ENCODE peak calls at places on chromosomes 2 and 18, in five cellular contexts. T, R, J, G and A are unnamed samples.

GRCh38 chr2:94994914-94995236 is 30.6 kb upstream of the MAL start:
- DNase-seq in J (no peak), R (no peak), T (no peak), G (no peak), A (no peak)

GRCh38 chr2:159712929-159713575 is 746 bp downstream of the MARCHF7 start:
- DNase-seq in J (no peak), T (no peak), G (no peak), R (no peak), A (no peak)

GRCh38 chr2:83602753-83603152 is 856.3 kb downstream of the SUCLG1 start:
- DNase-seq in R (no peak), J (no peak), T (no peak), G (no peak), A (no peak)

GRCh38 chr2:229980440-229981184 is 58.3 kb downstream of the FBXO36 start:
- DNase-seq in G (peak), R (peak), T (peak), J (peak), A (no peak)

GRCh38 chr2:45191096-45191863 is 182.0 kb upstream of the SIX2 start:
- DNase-seq in T (no peak), R (no peak), J (no peak), G (no peak), A (no peak)

GRCh38 chr2:173652731-173653426 is 298.2 kb downstream of the CDCA7 start:
- DNase-seq in T (no peak), J (no peak), R (no peak), G (no peak), A (peak)

GRCh38 chr2:69957970-69958369 is 3.5 kb downstream of the ASPRV1 start:
- DNase-seq in R (no peak), T (no peak), G (no peak), J (no peak), A (no peak)

GRCh38 chr2:61816480-61817355 is 37.1 kb downstream of the FAM161A start:
- DNase-seq in T (no peak), J (no peak), R (no peak), G (no peak), A (no peak)

GRCh38 chr2:191322838-191323506 is 77.8 kb downstream of the MYO1B start:
- DNase-seq in G (no peak), J (no peak), T (no peak), R (no peak), A (no peak)

GRCh38 chr2:175158894-175159293 is 9.1 kb downstream of the ATF2 start:
- DNase-seq in J (no peak), G (no peak), T (no peak), R (no peak), A (no peak)

GRCh38 chr18:13136689-13137040 is 81.9 kb upstream of the LDLRAD4 start:
- DNase-seq in G (no peak), R (peak), J (peak), T (no peak), A (no peak)

GRCh38 chr2:240840435-240841060 is 20.5 kb upstream of the KIF1A start:
- DNase-seq in T (peak), R (peak), J (peak), G (no peak), A (peak)

GRCh38 chr18:73315381-73315780 is 447.6 kb upstream of the NETO1 start:
- DNase-seq in J (no peak), T (no peak), G (no peak), R (no peak), A (no peak)

GRCh38 chr2:207632575-207633492 is 7.6 kb upstream of the METTL21A start:
- DNase-seq in J (no peak), T (no peak), R (no peak), G (no peak), A (no peak)

GRCh38 chr18:40810371-40810770 is 1144.7 kb upstream of the PIK3C3 start:
- DNase-seq in J (no peak), G (no peak), R (no peak), T (no peak), A (no peak)

GRCh38 chr2:217413193-217413592 is 553.3 kb upstream of the TNP1 start:
- DNase-seq in R (no peak), J (no peak), T (no peak), G (peak), A (peak)

GRCh38 chr18:61397222-61397621 is 64.0 kb downstream of the CDH20 start:
- DNase-seq in T (no peak), J (no peak), R (no peak), G (no peak), A (no peak)

GRCh38 chr2:241561811-241562210 is 3.3 kb downstream of the BOK start:
- DNase-seq in J (peak), T (peak), R (peak), G (no peak), A (peak)

GRCh38 chr2:113089907-113090306 is 22.1 kb downstream of the IL1F10 start:
- DNase-seq in T (no peak), R (no peak), G (no peak), J (no peak), A (no peak)

GRCh38 chr2:104368089-104368488 is 485.8 kb upstream of the POU3F3 start:
- DNase-seq in T (no peak), G (no peak), R (no peak), J (no peak), A (no peak)

GRCh38 chr2:41119489-41119888 is 667.6 kb upstream of the SLC8A1 start:
- DNase-seq in G (no peak), T (no peak), J (no peak), R (no peak), A (no peak)

GRCh38 chr2:5507374-5507773 is 184.8 kb upstream of the SOX11 start:
- DNase-seq in R (no peak), G (no peak), J (no peak), T (no peak), A (no peak)

GRCh38 chr2:5515693-5516092 is 176.5 kb upstream of the SOX11 start:
- DNase-seq in T (no peak), R (no peak), G (no peak), J (no peak), A (no peak)

GRCh38 chr2:5509362-5509761 is 182.8 kb upstream of the SOX11 start:
- DNase-seq in T (no peak), G (no peak), R (no peak), J (no peak), A (no peak)

DNA sequence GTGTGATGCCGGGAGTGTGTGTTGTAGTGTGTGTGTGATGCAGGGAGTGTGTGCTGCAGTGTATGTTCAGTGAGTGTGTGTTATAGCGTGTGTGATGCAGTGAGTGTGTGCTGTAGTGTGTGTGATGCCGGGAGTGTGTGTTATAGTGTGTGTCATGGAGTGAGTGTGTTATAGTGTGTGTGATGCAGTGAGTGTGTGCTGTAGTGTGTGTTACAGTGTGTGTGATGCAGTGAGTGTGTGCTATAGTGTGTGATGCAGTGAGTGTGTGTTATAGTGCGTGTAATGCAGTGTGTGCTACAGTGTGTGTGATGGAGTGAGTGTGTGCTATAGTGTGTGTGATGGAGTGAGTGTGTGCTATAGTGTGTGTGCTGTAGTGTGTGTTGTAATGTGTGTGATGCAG is 182.1 kb upstream of the SOX11 start:
- DNase-seq in R (no peak), T (no peak), G (no peak), J (no peak), A (no peak)
- H3K4me3 ChIP-seq in R (no peak), T (no peak), G (no peak), J (no peak), A (no peak)

DNA sequence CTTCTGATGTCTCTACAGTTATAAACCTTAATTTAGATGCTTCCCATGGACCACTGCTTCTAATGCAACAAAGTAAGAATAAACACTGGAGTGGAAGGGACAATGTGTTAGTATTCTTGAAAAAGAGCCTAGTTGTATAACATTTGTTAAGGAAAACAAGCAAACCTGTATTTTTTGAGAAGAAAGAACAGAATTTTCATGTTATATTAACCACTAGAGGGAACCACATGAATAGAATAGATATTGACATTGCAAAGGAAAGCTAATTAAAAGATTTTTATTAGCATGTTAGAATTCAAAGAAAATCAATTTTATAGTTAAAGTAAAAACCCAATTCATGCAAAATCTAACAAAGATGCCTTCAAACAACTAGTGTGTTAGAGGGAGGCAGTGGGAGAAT is 151.2 kb upstream of the BARD1 start:
- DNase-seq in T (no peak), J (no peak), R (no peak), G (no peak), A (no peak)
- TF ChIP-seq CTCF in T (no peak), J (no peak), R (no peak), G (no peak), A (no peak)

DNA sequence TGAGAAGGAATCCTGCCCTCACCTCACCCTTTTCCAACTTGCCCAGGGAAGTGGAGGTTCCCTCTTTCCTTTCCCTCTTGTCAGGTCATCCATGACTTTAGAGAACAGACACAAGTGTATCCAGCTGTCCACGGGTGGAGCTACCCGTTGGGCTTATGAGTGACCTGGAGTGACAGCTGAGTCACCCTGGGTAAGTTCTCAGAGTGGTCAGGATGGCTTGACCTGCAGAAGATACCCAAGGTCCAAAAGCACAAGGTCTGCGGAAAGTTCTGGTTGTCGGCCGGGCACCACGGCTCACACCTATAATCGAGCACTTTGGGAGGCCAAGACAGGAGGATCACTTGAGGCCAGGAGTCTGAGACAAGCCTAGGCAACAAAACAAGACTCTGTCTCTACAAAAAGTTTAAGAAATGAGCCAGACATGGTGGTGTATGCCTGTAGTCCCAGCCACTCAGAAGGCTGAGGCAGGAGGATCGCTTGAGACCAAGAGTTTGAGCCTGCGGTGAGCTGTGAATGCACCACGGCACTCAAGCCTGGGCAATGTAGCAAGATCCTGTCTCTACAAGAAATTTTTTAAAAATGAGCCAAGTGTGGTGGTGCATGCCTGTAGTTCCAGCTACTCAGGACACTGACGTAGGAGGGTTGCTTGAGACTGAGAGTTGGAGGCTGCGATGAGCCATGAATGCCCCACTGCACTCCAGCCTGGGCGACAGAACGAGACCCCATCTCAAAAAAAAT is 14.0 kb upstream of the CNDP1 start:
- DNase-seq in J (no peak), G (no peak), T (no peak), R (no peak), A (no peak)
- TF ChIP-seq POLR2A in J (no peak), G (no peak), T (no peak), R (no peak), A (no peak)

GRCh38 chr2:1723397-1724042 is 20.8 kb downstream of the PXDN start:
- DNase-seq in J (no peak), T (no peak), G (no peak), R (no peak), A (no peak)
- H3K4me3 ChIP-seq in J (no peak), T (no peak), G (no peak), R (no peak), A (no peak)

DNA sequence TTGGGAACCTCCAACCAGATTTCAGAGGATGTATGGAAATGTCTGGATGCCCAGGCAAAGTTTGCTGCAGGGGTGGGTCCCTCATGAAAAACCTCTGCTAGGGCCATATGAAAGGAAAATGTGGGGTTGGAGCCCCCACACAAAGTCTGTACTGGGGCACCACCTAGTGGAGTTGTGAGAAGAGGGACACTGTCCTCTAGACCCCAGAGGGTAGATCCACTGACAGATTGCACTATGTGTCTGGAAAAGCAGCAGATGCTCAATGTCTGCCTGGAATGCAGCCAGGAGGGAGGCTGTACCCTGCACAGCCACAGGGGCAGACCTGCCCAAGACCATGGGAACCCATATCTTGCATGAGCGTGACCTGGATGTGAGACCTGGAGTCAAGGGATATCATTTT is 573.7 kb upstream of the NXPH2 start:
- DNase-seq in T (no peak), G (no peak), R (no peak), J (no peak), A (no peak)
- TF ChIP-seq CTCF in T (no peak), G (no peak), R (no peak), J (no peak), A (no peak)

DNA sequence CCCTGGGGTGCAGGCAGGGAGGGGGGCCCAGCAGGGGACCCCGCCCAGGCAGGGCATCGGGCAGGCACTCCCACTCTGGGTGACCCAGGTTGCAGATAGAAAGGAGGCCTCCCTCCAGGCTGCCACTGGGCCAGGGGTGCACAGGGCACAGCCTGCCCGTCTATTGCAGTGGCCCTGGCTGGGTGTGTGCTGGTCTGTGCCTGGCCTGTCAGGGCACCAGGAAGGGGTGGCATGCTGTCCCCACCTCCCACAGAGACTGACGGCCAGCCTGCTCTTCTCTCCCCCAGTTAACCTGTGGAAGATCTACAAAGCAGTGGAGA is 12.9 kb downstream of the ARID5A start:
- DNase-seq in T (peak), R (no peak), J (no peak), G (no peak), A (no peak)
- TF ChIP-seq POLR2A in T (no peak), R (no peak), J (no peak), G (no peak), A (no peak)

DNA sequence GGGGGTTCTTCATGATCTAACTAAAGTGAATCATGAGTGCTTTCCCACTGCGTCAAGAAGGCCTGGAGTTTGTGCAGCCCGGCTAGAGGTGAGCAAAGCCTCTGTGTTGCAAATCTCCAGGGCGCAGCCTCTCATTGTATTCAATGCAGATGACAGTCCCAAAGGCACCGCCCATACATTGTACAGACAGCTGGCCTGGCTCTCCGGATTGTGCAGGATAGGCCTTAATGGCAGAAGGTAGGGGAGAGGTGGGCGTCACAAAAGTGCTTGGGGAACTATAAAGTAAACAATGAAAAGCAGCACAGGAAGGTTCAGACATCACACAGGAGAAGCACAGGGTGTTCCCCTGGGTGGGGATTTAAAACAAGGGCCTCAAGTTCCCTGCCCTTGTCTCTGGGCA is 892 bp upstream of the GYPC start:
- DNase-seq in T (no peak), R (no peak), G (no peak), J (no peak), A (no peak)
- H3K4me3 ChIP-seq in T (no peak), R (no peak), G (peak), J (peak), A (no peak)

DNA sequence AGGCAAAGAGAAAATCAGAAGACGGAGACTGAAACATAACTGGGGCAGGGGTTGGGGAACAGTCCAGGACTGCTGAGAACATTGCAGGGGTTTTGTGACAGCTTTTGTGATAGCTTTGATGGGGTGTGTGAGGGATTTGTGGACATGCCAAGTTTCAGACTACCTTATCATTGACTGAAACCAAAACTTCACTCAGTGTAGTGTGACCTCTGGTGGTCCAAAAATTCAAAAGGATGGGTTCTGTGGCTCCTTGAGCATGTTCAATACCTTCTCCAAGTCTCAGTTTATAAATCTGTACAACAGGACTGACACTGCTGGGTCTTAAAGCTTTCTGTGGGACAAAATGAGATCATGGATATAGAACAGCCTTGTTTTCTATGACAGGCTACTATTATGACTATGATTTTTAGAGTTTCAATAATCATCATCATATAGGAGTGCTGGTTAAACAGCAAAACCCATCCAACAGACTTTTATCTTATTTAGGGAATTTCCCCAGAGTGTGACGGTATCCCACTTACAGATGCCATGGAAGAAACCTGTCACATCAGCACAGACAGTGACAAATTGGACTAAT is 259.2 kb upstream of the SLC14A2 start:
- DNase-seq in G (no peak), R (no peak), T (no peak), J (no peak), A (no peak)
- TF ChIP-seq CTCF in G (peak), R (no peak), T (no peak), J (peak), A (no peak)

DNA sequence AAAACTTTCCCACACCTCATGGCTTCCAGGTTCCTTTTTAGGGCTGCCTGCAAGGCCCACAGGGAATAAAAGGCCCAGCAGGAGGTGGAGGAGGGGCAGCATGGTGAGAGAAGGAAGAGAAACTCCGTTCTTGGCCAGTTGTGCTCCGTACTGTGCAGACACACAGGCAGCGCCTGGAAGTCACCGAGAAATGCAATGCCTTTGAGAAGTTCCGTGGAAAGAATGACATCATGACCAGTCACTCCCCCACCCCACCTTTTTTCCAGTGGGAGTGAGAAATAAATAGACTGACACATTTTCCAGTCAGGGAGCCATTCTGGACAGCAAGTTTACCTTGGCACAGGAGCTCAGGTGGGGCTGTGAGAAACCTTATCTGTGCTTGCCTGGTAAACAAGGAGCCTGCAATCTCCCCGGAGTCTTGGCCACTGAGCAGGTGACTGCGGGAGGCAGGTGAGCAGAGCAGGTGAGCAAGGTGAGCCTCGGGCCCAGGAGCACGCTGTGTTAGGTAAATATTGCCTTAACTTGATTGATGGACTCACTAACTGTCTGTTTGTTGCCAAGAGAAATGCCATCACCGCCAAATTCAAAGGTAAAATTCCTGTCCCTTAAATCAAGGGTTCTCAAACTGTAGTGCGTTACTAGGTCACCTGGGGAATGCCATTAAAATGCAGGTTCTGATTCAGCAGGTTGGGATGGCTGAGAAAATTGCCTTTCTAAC is 13.5 kb upstream of the LBH start:
- DNase-seq in T (no peak), G (no peak), J (peak), R (peak), A (no peak)
- TF ChIP-seq POLR2A in T (no peak), G (no peak), J (no peak), R (peak), A (no peak)

DNA sequence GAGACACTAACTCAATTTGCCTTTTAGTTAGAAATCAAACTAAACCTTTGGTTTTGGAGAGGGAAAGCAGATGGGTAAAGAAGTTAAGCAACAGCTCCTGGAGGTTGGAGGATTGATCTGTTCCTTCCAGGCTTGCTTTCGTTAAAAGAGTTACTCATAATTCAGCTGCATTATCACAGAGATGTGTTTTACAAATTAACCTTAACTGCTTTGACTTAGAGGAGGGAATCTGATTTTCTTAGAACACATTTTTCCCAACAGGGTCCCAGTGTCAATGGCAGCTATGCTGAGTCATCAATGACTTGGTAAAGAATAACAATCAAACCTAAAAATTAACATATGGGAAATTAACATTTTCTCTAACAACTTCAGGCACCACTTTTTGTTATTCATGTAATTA is 113.4 kb downstream of the COPS8 start:
- DNase-seq in R (no peak), G (no peak), J (no peak), T (no peak), A (peak)
- H3K4me3 ChIP-seq in R (no peak), G (no peak), J (no peak), T (no peak), A (no peak)